ENCODE peak calls at places on chromosomes 5 and 9, in five cellular contexts. One of them, this sample, is unnamed.
A peak's percentile ranks its signal among the peaks of the same experiment; 100 is the strongest.

GRCh38 chr5:120576588-120576987 is 112.5 kb downstream of the PRR16 start:
- DNase-seq in RWPE1: no peak
- DNase-seq in A549: no peak
- DNase-seq in endothelial cell of umbilical vein: no peak
- DNase-seq in uterus: no peak
- DNase-seq in this sample: no peak

GRCh38 chr9:115373000-115373709 is 255.2 kb upstream of the TNC start:
- DNase-seq in endothelial cell of umbilical vein: no peak
- DNase-seq in A549: peak; percentile 90
- DNase-seq in RWPE1: peak; percentile 99
- DNase-seq in uterus: no peak
- DNase-seq in this sample: peak; percentile 72

GRCh38 chr5:132497488-132497997 is 7.0 kb upstream of the IRF1 start:
- DNase-seq in A549: peak; percentile 82
- DNase-seq in endothelial cell of umbilical vein: peak; percentile 90
- DNase-seq in uterus: peak; percentile 80
- DNase-seq in RWPE1: peak; percentile 95
- DNase-seq in this sample: peak; percentile 83

GRCh38 chr5:172659909-172660628 is 19.0 kb downstream of the NEURL1B start:
- DNase-seq in uterus: peak; percentile 90
- DNase-seq in RWPE1: peak; percentile 84
- DNase-seq in A549: peak; percentile 45
- DNase-seq in endothelial cell of umbilical vein: no peak
- DNase-seq in this sample: no peak

GRCh38 chr5:10138385-10139057 is 111.2 kb downstream of the ATPSCKMT start:
- DNase-seq in endothelial cell of umbilical vein: no peak
- DNase-seq in uterus: no peak
- DNase-seq in A549: no peak
- DNase-seq in RWPE1: no peak
- DNase-seq in this sample: no peak

GRCh38 chr5:10453564-10453963 is 11.9 kb downstream of the ROPN1L start:
- DNase-seq in uterus: no peak
- DNase-seq in endothelial cell of umbilical vein: no peak
- DNase-seq in A549: peak; percentile 59
- DNase-seq in RWPE1: peak; percentile 52
- DNase-seq in this sample: peak; percentile 22

GRCh38 chr5:108801776-108802175 is 54.1 kb downstream of the FER start:
- DNase-seq in RWPE1: peak; percentile 86
- DNase-seq in uterus: no peak
- DNase-seq in A549: peak; percentile 83
- DNase-seq in endothelial cell of umbilical vein: peak; percentile 84
- DNase-seq in this sample: peak; percentile 19

GRCh38 chr5:113749334-113749733 is 235.8 kb downstream of the YTHDC2 start:
- DNase-seq in endothelial cell of umbilical vein: no peak
- DNase-seq in A549: no peak
- DNase-seq in RWPE1: peak; percentile 30
- DNase-seq in uterus: no peak
- DNase-seq in this sample: peak; percentile 22

GRCh38 chr5:73786043-73786831 is 160.2 kb downstream of the ARHGEF28 start:
- DNase-seq in endothelial cell of umbilical vein: no peak
- DNase-seq in A549: no peak
- DNase-seq in uterus: no peak
- DNase-seq in RWPE1: peak; percentile 69
- DNase-seq in this sample: no peak

GRCh38 chr5:71923755-71924154 is 183.5 kb upstream of the MAP1B start:
- DNase-seq in A549: no peak
- DNase-seq in endothelial cell of umbilical vein: no peak
- DNase-seq in uterus: no peak
- DNase-seq in RWPE1: no peak
- DNase-seq in this sample: no peak

GRCh38 chr5:54651482-54652076 is 134.0 kb downstream of the SNX18 start:
- DNase-seq in uterus: peak; percentile 80
- DNase-seq in A549: no peak
- DNase-seq in RWPE1: peak; percentile 95
- DNase-seq in endothelial cell of umbilical vein: peak; percentile 11
- DNase-seq in this sample: peak; percentile 86

DNA sequence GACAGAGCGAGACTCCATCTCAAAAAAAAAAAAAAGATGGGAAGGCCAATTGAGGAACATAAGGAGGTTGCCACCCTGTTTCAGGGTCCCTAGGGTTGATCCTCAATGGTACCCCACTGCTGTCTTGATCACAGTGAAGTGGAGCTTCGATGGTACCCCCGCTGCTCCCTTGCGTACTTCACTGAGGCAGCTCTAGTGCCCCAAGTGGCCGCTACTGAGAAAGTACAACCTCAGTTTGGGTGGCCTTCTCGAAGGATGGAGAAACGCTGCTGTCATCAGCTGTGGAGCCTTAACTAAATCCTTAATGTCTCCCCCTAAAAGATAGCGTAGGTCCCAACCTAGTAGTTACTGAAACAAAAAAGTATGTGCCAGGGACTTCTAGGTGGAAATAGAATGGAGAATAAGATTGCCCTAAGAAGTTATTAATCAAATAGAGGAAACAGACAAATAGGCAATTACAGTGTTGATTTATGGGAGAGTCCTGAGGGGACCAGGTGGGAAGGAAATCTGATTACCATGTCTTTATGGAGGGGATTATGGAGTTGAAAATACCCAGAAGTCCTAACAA is 6.3 kb downstream of the TESK1 start:
- DNase-seq in A549: peak; percentile 53
- DNase-seq in endothelial cell of umbilical vein: peak; percentile 37
- DNase-seq in uterus: no peak
- DNase-seq in RWPE1: peak; percentile 18
- DNase-seq in this sample: peak; percentile 24
- TF ChIP-seq CTCF in A549: peak; percentile 61
- TF ChIP-seq CTCF in endothelial cell of umbilical vein: peak; percentile 80
- TF ChIP-seq CTCF in uterus: peak; percentile 65
- TF ChIP-seq CTCF in RWPE1: peak; percentile 89
- TF ChIP-seq CTCF in this sample: peak; percentile 41

GRCh38 chr9:102032614-102033013 is 294.2 kb upstream of the GRIN3A start:
- DNase-seq in RWPE1: no peak
- DNase-seq in endothelial cell of umbilical vein: no peak
- DNase-seq in A549: no peak
- DNase-seq in uterus: no peak
- DNase-seq in this sample: no peak
- TF ChIP-seq CTCF in RWPE1: no peak
- TF ChIP-seq CTCF in endothelial cell of umbilical vein: no peak
- TF ChIP-seq CTCF in A549: no peak
- TF ChIP-seq CTCF in uterus: no peak
- TF ChIP-seq CTCF in this sample: no peak

GRCh38 chr5:82942083-82942881 is 134.9 kb downstream of the TMEM167A start:
- DNase-seq in A549: no peak
- DNase-seq in uterus: no peak
- DNase-seq in endothelial cell of umbilical vein: no peak
- DNase-seq in RWPE1: no peak
- DNase-seq in this sample: no peak

GRCh38 chr5:82939326-82939725 is 137.9 kb downstream of the TMEM167A start:
- DNase-seq in endothelial cell of umbilical vein: no peak
- DNase-seq in uterus: no peak
- DNase-seq in RWPE1: no peak
- DNase-seq in A549: no peak
- DNase-seq in this sample: no peak

GRCh38 chr5:82938901-82939300 is 138.3 kb downstream of the TMEM167A start:
- DNase-seq in endothelial cell of umbilical vein: no peak
- DNase-seq in RWPE1: no peak
- DNase-seq in A549: no peak
- DNase-seq in uterus: no peak
- DNase-seq in this sample: no peak
- TF ChIP-seq CTCF in endothelial cell of umbilical vein: no peak
- TF ChIP-seq CTCF in RWPE1: no peak
- TF ChIP-seq CTCF in A549: no peak
- TF ChIP-seq CTCF in uterus: no peak
- TF ChIP-seq CTCF in this sample: no peak

GRCh38 chr5:122093861-122094650 is 16.0 kb upstream of the LOX start:
- DNase-seq in A549: no peak
- DNase-seq in uterus: no peak
- DNase-seq in endothelial cell of umbilical vein: no peak
- DNase-seq in RWPE1: no peak
- DNase-seq in this sample: no peak

GRCh38 chr5:122093415-122093814 is 15.4 kb upstream of the LOX start:
- DNase-seq in uterus: no peak
- DNase-seq in RWPE1: no peak
- DNase-seq in endothelial cell of umbilical vein: no peak
- DNase-seq in A549: no peak
- DNase-seq in this sample: no peak

GRCh38 chr5:122089614-122090013 is 11.6 kb upstream of the LOX start:
- DNase-seq in endothelial cell of umbilical vein: peak; percentile 76
- DNase-seq in RWPE1: no peak
- DNase-seq in A549: no peak
- DNase-seq in uterus: no peak
- DNase-seq in this sample: no peak

GRCh38 chr5:122089096-122089495 is 11.0 kb upstream of the LOX start:
- DNase-seq in A549: no peak
- DNase-seq in endothelial cell of umbilical vein: no peak
- DNase-seq in RWPE1: no peak
- DNase-seq in uterus: no peak
- DNase-seq in this sample: no peak

GRCh38 chr5:122091942-122092600 is 14.0 kb upstream of the LOX start:
- DNase-seq in uterus: no peak
- DNase-seq in A549: peak; percentile 20
- DNase-seq in endothelial cell of umbilical vein: peak; percentile 48
- DNase-seq in RWPE1: peak; percentile 42
- DNase-seq in this sample: no peak
- TF ChIP-seq CTCF in uterus: peak; percentile 40
- TF ChIP-seq CTCF in A549: peak; percentile 47
- TF ChIP-seq CTCF in endothelial cell of umbilical vein: peak; percentile 26
- TF ChIP-seq CTCF in RWPE1: peak; percentile 56
- TF ChIP-seq CTCF in this sample: peak; percentile 57

GRCh38 chr9:133428579-133429215 is 6.5 kb downstream of the ADAMTS13 start:
- DNase-seq in A549: peak; percentile 46
- DNase-seq in endothelial cell of umbilical vein: no peak
- DNase-seq in uterus: no peak
- DNase-seq in RWPE1: peak; percentile 57
- DNase-seq in this sample: no peak
- TF ChIP-seq CTCF in A549: no peak
- TF ChIP-seq CTCF in endothelial cell of umbilical vein: no peak
- TF ChIP-seq CTCF in uterus: no peak
- TF ChIP-seq CTCF in RWPE1: no peak
- TF ChIP-seq CTCF in this sample: no peak

This sample was measured in Calu3.